ENCODE peak calls at places on chromosomes 12 and 14, in eight cellular contexts. K is heart left ventricle, R is upper lobe of left lung, I is mesendoderm, S is mammary epithelial cell, D is GM23248, H is small intestine, V is A549. L is an unnamed sample. For H3K4me1, the result is how much of the 10 kb centered on the place peaks cover.

GRCh38 chr14:54902143-54902520 is 494 bp downstream of the GCH1 start:
- DNase-seq in K (peak), R (peak), I (peak), S (peak), D (peak), H (peak), V (peak), L (peak)

GRCh38 chr14:28767851-28768548 is 1.4 kb downstream of the FOXG1 start:
- DNase-seq in K (no peak), R (peak), I (peak), S (no peak), D (no peak), H (no peak), V (no peak), L (no peak)

GRCh38 chr12:49703647-49704137 is 3.5 kb downstream of the FMNL3 start:
- DNase-seq in K (no peak), R (no peak), I (no peak), S (peak), D (peak), H (no peak), V (no peak), L (no peak)

GRCh38 chr14:66440806-66441205 is 45.4 kb upstream of the CCDC196 start:
- DNase-seq in K (no peak), R (no peak), I (no peak), S (no peak), D (no peak), H (no peak), V (no peak), L (no peak)

GRCh38 chr14:32417956-32418552 is 89.0 kb downstream of the AKAP6 start:
- DNase-seq in K (no peak), R (no peak), I (no peak), S (peak), D (peak), H (peak), V (peak), L (no peak)

GRCh38 chr14:76086636-76087035 is 65.1 kb upstream of the GPATCH2L start:
- DNase-seq in K (no peak), R (no peak), I (no peak), S (no peak), D (no peak), H (no peak), V (no peak), L (no peak)

GRCh38 chr14:105020815-105021655 is at the start of gene CDCA4:
- DNase-seq in K (peak), R (peak), I (peak), S (peak), D (peak), H (peak), V (peak), L (peak)

GRCh38 chr14:59450716-59451115 is 14.5 kb downstream of the GPR135 start:
- DNase-seq in K (no peak), R (no peak), I (no peak), S (no peak), D (no peak), H (no peak), V (no peak), L (no peak)

GRCh38 chr12:107331471-107331870 is 238.1 kb upstream of the CRY1 start:
- DNase-seq in K (no peak), R (peak), I (no peak), S (no peak), D (no peak), H (no peak), V (no peak), L (no peak)

GRCh38 chr14:99568567-99569560 is 35.1 kb downstream of the CCDC85C start:
- DNase-seq in K (no peak), R (no peak), I (no peak), S (no peak), D (peak), H (peak), V (no peak), L (no peak)

GRCh38 chr14:99569725-99570541 is 34.1 kb downstream of the CCDC85C start:
- DNase-seq in K (no peak), R (no peak), I (no peak), S (no peak), D (no peak), H (no peak), V (no peak), L (no peak)

GRCh38 chr14:99572173-99572999 is 31.6 kb downstream of the CCDC85C start:
- DNase-seq in K (no peak), R (no peak), I (peak), S (no peak), D (no peak), H (peak), V (no peak), L (no peak)

GRCh38 chr14:99571303-99571986 is 32.6 kb downstream of the CCDC85C start:
- DNase-seq in K (no peak), R (no peak), I (no peak), S (no peak), D (no peak), H (peak), V (no peak), L (no peak)

DNA sequence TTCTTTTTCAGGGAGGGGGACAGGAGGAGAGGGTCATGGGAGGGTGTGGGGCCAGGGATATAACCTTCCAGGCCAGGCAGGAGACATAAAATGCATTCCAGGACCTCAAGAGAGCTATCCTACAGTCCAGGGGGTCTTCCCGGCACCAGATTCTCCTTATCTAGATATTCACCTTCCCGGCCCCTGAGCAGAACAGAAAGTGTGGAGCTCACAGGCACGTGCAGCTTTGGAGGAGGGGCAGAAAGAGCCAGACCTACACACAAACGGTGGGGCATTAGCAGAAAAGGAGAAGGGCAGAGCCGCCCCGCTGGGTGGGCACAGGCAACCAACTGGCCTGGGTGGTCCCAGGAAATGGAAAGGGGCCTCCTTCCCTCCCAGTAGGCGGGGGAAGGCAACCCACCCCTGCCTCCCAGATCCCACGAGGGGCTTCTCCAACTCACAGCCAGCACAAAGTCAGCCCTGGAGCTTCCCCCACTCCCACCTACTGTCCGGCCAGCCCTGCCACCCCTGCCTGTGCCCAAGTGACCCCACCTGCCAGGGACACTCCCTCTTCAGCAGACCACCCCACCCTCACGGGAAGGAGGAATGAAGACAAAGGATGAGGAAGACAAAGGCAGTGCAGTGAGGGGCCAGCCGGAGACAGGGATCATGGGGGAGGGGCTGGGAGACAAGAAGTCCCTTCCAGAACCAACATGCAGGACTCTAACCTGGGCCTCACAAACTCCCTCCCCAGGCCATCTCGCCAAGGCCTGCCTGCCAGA is 33.3 kb downstream of the CCDC85C start:
- DNase-seq in K (no peak), R (no peak), I (peak), S (no peak), D (no peak), H (no peak), V (no peak), L (no peak)
- H3K27ac ChIP-seq in K (peak), R (peak), I (no peak), S (no peak), D (no peak), H (no peak), V (peak), L (peak)

DNA sequence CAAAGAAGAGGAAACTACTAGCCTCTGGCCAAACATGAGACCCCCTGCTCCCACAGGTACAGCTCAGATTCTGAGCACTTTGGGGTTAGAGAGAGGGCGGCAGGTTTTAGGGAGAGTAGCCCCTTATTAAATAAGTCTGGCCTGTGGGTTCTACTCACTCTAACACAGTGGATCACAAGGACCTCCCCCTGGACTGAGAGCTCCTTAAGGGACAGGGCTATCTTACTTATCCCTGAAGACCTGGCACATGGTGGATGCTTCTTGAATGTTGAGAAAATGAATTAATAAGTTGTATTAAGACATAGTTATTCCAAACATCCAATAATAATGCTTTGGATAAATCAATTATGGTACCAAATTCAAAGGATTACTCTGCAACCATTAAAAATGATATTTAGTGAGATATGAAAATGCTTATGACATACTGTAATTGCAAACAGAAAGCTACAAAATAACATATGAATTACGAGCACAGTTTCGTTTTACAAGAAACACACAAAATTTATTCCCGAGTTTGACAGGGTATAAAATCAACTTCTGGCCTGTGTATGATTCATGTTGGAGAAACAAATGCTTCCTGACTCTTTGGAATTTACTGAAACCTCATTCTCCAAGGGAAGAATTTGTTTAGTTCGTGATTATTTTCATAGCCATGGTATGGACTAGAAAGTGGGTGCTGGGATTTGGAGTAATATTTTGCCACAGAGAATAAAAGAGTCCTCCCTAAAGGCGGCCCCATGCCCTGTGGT is 59.3 kb upstream of the BDKRB2 start:
- DNase-seq in K (no peak), R (no peak), I (no peak), S (no peak), D (peak), H (no peak), V (no peak), L (no peak)
- H3K4me3 ChIP-seq in K (no peak), R (no peak), I (no peak), S (no peak), D (peak), H (no peak), V (no peak), L (no peak)

GRCh38 chr12:64678835-64679234 is 68.5 kb downstream of the RASSF3 start:
- DNase-seq in K (no peak), R (no peak), I (no peak), S (no peak), D (no peak), H (no peak), V (no peak), L (no peak)
- H3K4me1 ChIP-seq in K (under half), R (half or more), I (under half), S (under half), D (under half), H (under half), V (half or more), L (under half)

GRCh38 chr12:82525616-82526015 is 161.1 kb upstream of the TMTC2 start:
- DNase-seq in K (no peak), R (no peak), I (no peak), S (no peak), D (no peak), H (no peak), V (no peak), L (no peak)
- H3K27ac ChIP-seq in K (no peak), R (no peak), I (no peak), S (no peak), D (no peak), H (no peak), V (no peak), L (no peak)

GRCh38 chr14:103091883-103092222 is 2.7 kb upstream of the EXOC3L4 start:
- DNase-seq in K (peak), R (no peak), I (no peak), S (no peak), D (no peak), H (no peak), V (no peak), L (no peak)
- H3K4me3 ChIP-seq in K (peak), R (no peak), I (no peak), S (no peak), D (peak), H (no peak), V (peak), L (peak)

GRCh38 chr12:124683725-124684124 is 116.3 kb upstream of the NCOR2 start:
- DNase-seq in K (no peak), R (no peak), I (no peak), S (no peak), D (no peak), H (no peak), V (no peak), L (no peak)

GRCh38 chr12:124683330-124683662 is 115.9 kb upstream of the NCOR2 start:
- DNase-seq in K (no peak), R (no peak), I (peak), S (peak), D (no peak), H (peak), V (peak), L (no peak)

GRCh38 chr12:124682425-124683329 is 115.3 kb upstream of the NCOR2 start:
- DNase-seq in K (no peak), R (peak), I (no peak), S (no peak), D (no peak), H (no peak), V (no peak), L (no peak)

GRCh38 chr12:124680863-124681778 is 113.7 kb upstream of the NCOR2 start:
- DNase-seq in K (no peak), R (peak), I (peak), S (peak), D (peak), H (peak), V (peak), L (no peak)

DNA sequence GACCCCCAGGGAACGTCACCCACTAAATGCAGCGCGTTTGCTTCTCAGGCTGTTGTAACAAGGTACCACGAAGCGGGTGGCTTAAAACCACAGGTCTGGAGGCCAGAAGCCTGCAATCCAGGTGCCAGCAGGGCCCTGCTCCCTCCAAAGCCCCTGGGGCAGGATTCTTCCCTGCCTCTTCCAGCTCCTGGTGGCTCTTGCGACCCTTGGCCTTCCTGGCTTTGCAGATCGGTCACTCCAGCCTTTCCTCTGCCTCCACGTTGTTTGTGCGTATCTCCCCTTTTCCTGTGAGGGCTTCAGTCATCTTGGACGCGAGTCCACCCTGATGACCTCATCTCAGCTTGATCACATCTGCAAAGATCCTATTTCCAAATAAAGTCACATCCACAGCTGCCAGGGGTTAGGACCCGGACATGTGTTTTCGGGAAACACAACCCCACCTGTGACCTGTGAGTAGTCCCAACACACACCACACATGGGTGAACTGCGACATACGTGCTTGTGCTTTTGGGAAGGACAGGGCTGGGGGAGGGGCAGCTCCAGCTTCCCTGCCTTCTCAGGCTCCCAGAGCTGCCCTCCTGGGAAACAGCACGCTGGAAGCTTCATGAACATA is 114.5 kb upstream of the NCOR2 start:
- DNase-seq in K (no peak), R (no peak), I (peak), S (peak), D (peak), H (no peak), V (peak), L (no peak)
- H3K4me1 ChIP-seq in K (under half), R (under half), I (under half), S (under half), D (under half), H (under half), V (half or more), L (under half)

L was measured in pancreas.